ENCODE peak calls at places on chromosome 16, in four cellular contexts. One of them, this sample, is unnamed.

GRCh38 chr16:58608601-58609136 is 21.0 kb downstream of the CNOT1 start:
- DNase-seq in left colon: no peak
- DNase-seq in GM13977: no peak
- DNase-seq in stimulated activated CD8-positive, alpha-beta memory T cell treated with anti-CD3 and anti-CD28 coated beads, Interleukin-4, amount 100 ng/mL, for 1 hour: no peak
- DNase-seq in this sample: no peak

GRCh38 chr16:56734429-56734828 is 4.5 kb downstream of the NUP93 start:
- DNase-seq in stimulated activated CD8-positive, alpha-beta memory T cell treated with anti-CD3 and anti-CD28 coated beads, Interleukin-4, amount 100 ng/mL, for 1 hour: no peak
- DNase-seq in left colon: no peak
- DNase-seq in GM13977: no peak
- DNase-seq in this sample: no peak

GRCh38 chr16:77143364-77143763 is 47.6 kb upstream of the MON1B start:
- DNase-seq in GM13977: no peak
- DNase-seq in stimulated activated CD8-positive, alpha-beta memory T cell treated with anti-CD3 and anti-CD28 coated beads, Interleukin-4, amount 100 ng/mL, for 1 hour: no peak
- DNase-seq in left colon: no peak
- DNase-seq in this sample: no peak

GRCh38 chr16:30924797-30925645 is 1.6 kb downstream of the FBXL19 start:
- DNase-seq in GM13977: no peak
- DNase-seq in left colon: no peak
- DNase-seq in stimulated activated CD8-positive, alpha-beta memory T cell treated with anti-CD3 and anti-CD28 coated beads, Interleukin-4, amount 100 ng/mL, for 1 hour: no peak
- DNase-seq in this sample: no peak

GRCh38 chr16:88521674-88522073 is 48.5 kb upstream of the ZC3H18 start:
- DNase-seq in stimulated activated CD8-positive, alpha-beta memory T cell treated with anti-CD3 and anti-CD28 coated beads, Interleukin-4, amount 100 ng/mL, for 1 hour: no peak
- DNase-seq in left colon: no peak
- DNase-seq in GM13977: no peak
- DNase-seq in this sample: no peak

GRCh38 chr16:47565454-47565853 is 104.3 kb downstream of the PHKB start:
- DNase-seq in left colon: peak
- DNase-seq in stimulated activated CD8-positive, alpha-beta memory T cell treated with anti-CD3 and anti-CD28 coated beads, Interleukin-4, amount 100 ng/mL, for 1 hour: no peak
- DNase-seq in GM13977: no peak
- DNase-seq in this sample: no peak

GRCh38 chr16:10518479-10519041 is 61.8 kb downstream of the EMP2 start:
- DNase-seq in stimulated activated CD8-positive, alpha-beta memory T cell treated with anti-CD3 and anti-CD28 coated beads, Interleukin-4, amount 100 ng/mL, for 1 hour: no peak
- DNase-seq in left colon: no peak
- DNase-seq in GM13977: no peak
- DNase-seq in this sample: no peak

GRCh38 chr16:53904533-53904932 is 200.6 kb downstream of the FTO start:
- DNase-seq in stimulated activated CD8-positive, alpha-beta memory T cell treated with anti-CD3 and anti-CD28 coated beads, Interleukin-4, amount 100 ng/mL, for 1 hour: no peak
- DNase-seq in left colon: no peak
- DNase-seq in GM13977: no peak
- DNase-seq in this sample: no peak

This sample was measured in COLO829.